ENCODE peak calls at places on chromosomes 3 and 15, in seven cellular contexts. I, W, S, A, B, Q and V are unnamed samples.

GRCh38 chr3:68090571-68090970 is 436.2 kb upstream of the SUCLG2 start:
- DNase-seq in A (no peak), W (no peak), B (no peak), Q (no peak), S (no peak), I (no peak), V (no peak)

GRCh38 chr3:119627461-119627860 is 29.8 kb downstream of the PLA1A start:
- DNase-seq in A (no peak), Q (no peak), W (no peak), I (no peak), S (no peak), B (no peak), V (no peak)

GRCh38 chr3:73070675-73071575 is 9.5 kb downstream of the EBLN2 start:
- DNase-seq in B (no peak), S (peak), W (no peak), I (no peak), Q (peak), A (peak), V (no peak)

GRCh38 chr3:134955874-134956273 is 160.8 kb downstream of the EPHB1 start:
- DNase-seq in Q (no peak), S (no peak), B (no peak), A (no peak), W (no peak), I (no peak), V (no peak)

GRCh38 chr3:31055757-31056156 is 161.3 kb upstream of the GADL1 start:
- DNase-seq in B (no peak), Q (no peak), W (no peak), I (no peak), A (no peak), S (no peak), V (no peak)

GRCh38 chr3:61830111-61830400 is 268.7 kb downstream of the PTPRG start:
- DNase-seq in W (no peak), S (peak), A (no peak), I (no peak), B (no peak), Q (no peak), V (no peak)

GRCh38 chr3:187456268-187456667 is 88.1 kb downstream of the RTP4 start:
- DNase-seq in I (no peak), Q (no peak), B (no peak), W (peak), A (peak), S (peak), V (no peak)

GRCh38 chr3:185721970-185722369 is 102.9 kb downstream of the IGF2BP2 start:
- DNase-seq in W (no peak), I (no peak), B (no peak), Q (no peak), S (no peak), A (no peak), V (no peak)

GRCh38 chr3:63228677-63229076 is 49.4 kb upstream of the SYNPR start:
- DNase-seq in B (no peak), W (no peak), S (peak), Q (peak), A (peak), I (no peak), V (peak)

GRCh38 chr3:195441476-195441970 is 1.3 kb downstream of the ACAP2 start:
- DNase-seq in W (no peak), A (no peak), I (peak), Q (no peak), S (no peak), B (no peak), V (no peak)

GRCh38 chr15:27183182-27183581 is 212.2 kb downstream of the GABRG3 start:
- DNase-seq in I (no peak), B (no peak), A (no peak), Q (no peak), S (no peak), W (no peak), V (no peak)

GRCh38 chr3:154132777-154133375 is 11.7 kb downstream of the ARHGEF26 start:
- DNase-seq in Q (no peak), I (no peak), A (no peak), W (no peak), B (no peak), S (no peak), V (no peak)

GRCh38 chr3:135458539-135458938 is 507.0 kb upstream of the PPP2R3A start:
- DNase-seq in I (no peak), A (no peak), S (no peak), W (no peak), B (no peak), Q (no peak), V (no peak)

GRCh38 chr15:90637693-90638092 is 79.5 kb upstream of the BLM start:
- DNase-seq in W (no peak), Q (no peak), B (no peak), I (no peak), S (no peak), A (no peak), V (no peak)

GRCh38 chr3:56370991-56371775 is 97.1 kb downstream of the ERC2 start:
- DNase-seq in B (no peak), S (no peak), A (no peak), Q (no peak), W (no peak), I (no peak), V (no peak)

GRCh38 chr3:170038434-170039110 is 777 bp downstream of the GPR160 start:
- DNase-seq in Q (no peak), I (peak), W (no peak), B (peak), A (no peak), S (no peak), V (no peak)

GRCh38 chr3:53677406-53677805 is 168.8 kb downstream of the CHDH start:
- DNase-seq in A (no peak), B (no peak), I (peak), S (no peak), Q (no peak), W (no peak), V (no peak)

GRCh38 chr3:141735789-141736465 is 2.2 kb upstream of the RNF7 start:
- DNase-seq in W (no peak), B (no peak), Q (no peak), A (no peak), S (no peak), I (no peak), V (no peak)

GRCh38 chr3:81891496-81891895 is 130.1 kb upstream of the GBE1 start:
- DNase-seq in S (no peak), Q (no peak), I (no peak), B (no peak), W (no peak), A (no peak), V (no peak)

GRCh38 chr3:112770026-112770626 is 76.5 kb downstream of the CD200R1L start:
- DNase-seq in W (no peak), S (no peak), I (peak), A (no peak), Q (peak), B (no peak), V (peak)

GRCh38 chr3:64056616-64057165 is 33.4 kb upstream of the PSMD6 start:
- DNase-seq in B (no peak), Q (no peak), A (no peak), W (no peak), S (peak), I (no peak), V (peak)

GRCh38 chr3:156382458-156383346 is 172.2 kb downstream of the SSR3 start:
- DNase-seq in A (no peak), B (no peak), S (no peak), Q (peak), I (peak), W (no peak), V (peak)

GRCh38 chr3:62265528-62265927 is 107.8 kb downstream of the FEZF2 start:
- DNase-seq in I (no peak), Q (no peak), B (no peak), S (no peak), A (no peak), W (no peak), V (no peak)

GRCh38 chr15:101070502-101071273 is 151.5 kb downstream of the LRRK1 start:
- DNase-seq in I (no peak), Q (peak), S (peak), B (no peak), A (peak), W (no peak), V (peak)

GRCh38 chr3:84194032-84194431 is 764.8 kb upstream of the CADM2 start:
- DNase-seq in W (no peak), B (no peak), A (no peak), I (no peak), S (no peak), Q (no peak), V (peak)